ENCODE peak calls at places on chromosomes 6 and 20, in eight cellular contexts. W is gastrocnemius medialis; A is cardiac fibroblast; J is stimulated activated CD4-positive, alpha-beta T cell treated with anti-CD3 and anti-CD28 coated beads, Interleukin-4, amount 100 ng/mL, for 1 hour; T is GM13976; X is NCI-H1105; M is T follicular helper cell; V is GM23248. G is an unnamed sample.

GRCh38 chr20:57678340-57678739 is 31.5 kb downstream of the PMEPA1 start:
- DNase-seq in T (no peak), V (no peak), X (no peak), M (no peak), A (no peak), J (no peak), W (no peak), G (no peak)

GRCh38 chr6:32952817-32953739 is at the start of gene HLA-DMA:
- DNase-seq in X (no peak), A (peak), V (peak), T (peak), J (peak), M (peak), W (peak), G (peak)

GRCh38 chr20:63520594-63520938 is at the start of gene PPDPF:
- DNase-seq in J (peak), V (peak), X (peak), W (peak), M (peak), A (peak), T (peak), G (peak)

GRCh38 chr6:38847497-38847896 is 132.4 kb downstream of the DNAH8 start:
- DNase-seq in A (no peak), X (no peak), V (no peak), J (no peak), W (no peak), M (no peak), T (no peak), G (no peak)

GRCh38 chr6:60754879-60755278 is 1531.1 kb downstream of the KHDRBS2 start:
- DNase-seq in A (no peak), X (no peak), T (no peak), M (no peak), W (no peak), J (no peak), V (no peak), G (no peak)

GRCh38 chr6:41092421-41093140 is 19.8 kb downstream of the NFYA start:
- DNase-seq in T (peak), V (peak), J (no peak), W (no peak), M (no peak), X (no peak), A (peak), G (no peak)

GRCh38 chr6:14819001-14819400 is 426.9 kb upstream of the JARID2 start:
- DNase-seq in W (no peak), M (no peak), T (no peak), A (no peak), J (no peak), X (no peak), V (peak), G (no peak)

GRCh38 chr20:58452667-58453255 is 62.4 kb downstream of the APCDD1L start:
- DNase-seq in A (no peak), J (no peak), V (no peak), X (no peak), W (no peak), M (no peak), T (no peak), G (no peak)